ENCODE peak calls at places on chromosomes 4 and X, in five cellular contexts. E is EH; F is NCI-H1092; A is LNCaP clone FGC; R is activated naive CD8-positive, alpha-beta T cell treated with anti-CD3 and anti-CD28 coated beads for 36 hours. S is an unnamed sample.
A peak's percentile ranks its signal among the peaks of the same experiment; 100 is the strongest.

GRCh38 chr4:185839204-185839712 is 27.3 kb upstream of the SORBS2 start:
- DNase-seq in E (peak; percentile 98), F (no peak), A (peak; percentile 57), R (no peak), S (no peak)

GRCh38 chrX:3713937-3714434 is 537 bp upstream of the PRKX start:
- DNase-seq in E (no peak), F (no peak), A (no peak), R (no peak), S (no peak)

GRCh38 chr4:174591243-174592021 is 69.1 kb upstream of the HPGD start:
- DNase-seq in E (no peak), F (no peak), A (no peak), R (no peak), S (no peak)

GRCh38 chr4:11469900-11470708 is 41.4 kb upstream of the HS3ST1 start:
- DNase-seq in E (no peak), F (no peak), A (no peak), R (no peak), S (no peak)

GRCh38 chrX:115642304-115642703 is 81.3 kb downstream of the PLS3 start:
- DNase-seq in E (no peak), F (no peak), A (no peak), R (no peak), S (no peak)

GRCh38 chr4:106495498-106495897 is 126.9 kb upstream of the GIMD1 start:
- DNase-seq in E (peak; percentile 31), F (no peak), A (no peak), R (no peak), S (no peak)

GRCh38 chr4:109574931-109575804 is 15.1 kb downstream of the MCUB start:
- DNase-seq in E (no peak), F (peak; percentile 10), A (no peak), R (no peak), S (no peak)

GRCh38 chr4:16192067-16192466 is 34.2 kb downstream of the TAPT1 start:
- DNase-seq in E (no peak), F (no peak), A (no peak), R (no peak), S (no peak)

GRCh38 chrX:140274761-140275525 is 229.9 kb downstream of the SOX3 start:
- DNase-seq in E (no peak), F (no peak), A (no peak), R (no peak), S (no peak)

GRCh38 chr4:86975927-86976326 is 41.1 kb downstream of the AFF1 start:
- DNase-seq in E (no peak), F (no peak), A (no peak), R (no peak), S (no peak)

GRCh38 chr4:1410491-1411325 is 4.5 kb upstream of the NKX1-1 start:
- DNase-seq in E (peak; percentile 57), F (no peak), A (no peak), R (peak; percentile 75), S (peak; percentile 41)

GRCh38 chr4:90769251-90769650 is 642.1 kb downstream of the CCSER1 start:
- DNase-seq in E (no peak), F (no peak), A (no peak), R (no peak), S (no peak)

GRCh38 chr4:16123356-16124084 is 39.7 kb upstream of the PROM1 start:
- DNase-seq in E (no peak), F (peak; percentile 98), A (peak; percentile 28), R (peak; percentile 20), S (no peak)

GRCh38 chr4:138734746-138735145 is 280.8 kb upstream of the NOCT start:
- DNase-seq in E (peak; percentile 62), F (no peak), A (peak; percentile 7), R (no peak), S (no peak)

GRCh38 chr4:121991968-121992367 is 40.1 kb upstream of the TRPC3 start:
- DNase-seq in E (no peak), F (no peak), A (no peak), R (no peak), S (no peak)

GRCh38 chrX:152575331-152575730 is 62.4 kb upstream of the GABRQ start:
- DNase-seq in E (no peak), F (no peak), A (no peak), R (no peak), S (no peak)

GRCh38 chrX:1537031-1537715 is at the start of gene P2RY8:
- DNase-seq in E (peak; percentile 1), F (no peak), A (no peak), R (peak; percentile 80), S (peak; percentile 51)

GRCh38 chrX:1609311-1609710 is 5.5 kb upstream of the ASMT start:
- DNase-seq in E (peak; percentile 6), F (no peak), A (no peak), R (no peak), S (no peak)

GRCh38 chrX:51568586-51568985 is 50.1 kb downstream of the CENPVL3 start:
- DNase-seq in E (peak; percentile 85), F (no peak), A (no peak), R (no peak), S (no peak)

GRCh38 chrX:96436105-96436504 is 248.5 kb upstream of the DIAPH2 start:
- DNase-seq in E (peak; percentile 90), F (no peak), A (no peak), R (no peak), S (no peak)

GRCh38 chr4:184784628-184785257 is 41.0 kb downstream of the ACSL1 start:
- DNase-seq in E (no peak), F (no peak), A (no peak), R (no peak), S (no peak)

GRCh38 chr4:139902328-139903217 is 237.0 kb downstream of the MGST2 start:
- DNase-seq in E (peak; percentile 33), F (peak; percentile 51), A (no peak), R (no peak), S (no peak)

GRCh38 chrX:13013353-13014110 is 30.9 kb downstream of the FAM9C start:
- DNase-seq in E (peak; percentile 36), F (no peak), A (no peak), R (no peak), S (no peak)

GRCh38 chr4:127623755-127624087 is 9.0 kb upstream of the INTU start:
- DNase-seq in E (peak; percentile 21), F (no peak), A (no peak), R (no peak), S (no peak)

GRCh38 chrX:134144231-134144630 is 92.8 kb upstream of the CCDC160 start:
- DNase-seq in E (peak; percentile 3), F (no peak), A (no peak), R (no peak), S (no peak)

GRCh38 chrX:123155327-123155726 is 28.8 kb upstream of the GRIA3 start:
- DNase-seq in E (peak; percentile 40), F (no peak), A (no peak), R (no peak), S (no peak)

GRCh38 chrX:46637937-46638336 is 64.4 kb downstream of the CHST7 start:
- DNase-seq in E (peak; percentile 28), F (no peak), A (no peak), R (peak; percentile 28), S (no peak)

GRCh38 chr4:40395908-40396806 is 61.0 kb downstream of the CHRNA9 start:
- DNase-seq in E (no peak), F (peak; percentile 87), A (peak; percentile 98), R (no peak), S (no peak)

GRCh38 chr4:141636771-141637460 is 533 bp downstream of the IL15 start:
- DNase-seq in E (peak; percentile 78), F (no peak), A (no peak), R (peak; percentile 25), S (peak; percentile 33)